ENCODE peak calls at places on chromosome 13, in nine cellular contexts. One of them, this sample, is unnamed.

GRCh38 chr13:111341886-111342285 is 21.4 kb downstream of the TEX29 start:
- DNase-seq in effector memory CD4-positive, alpha-beta T cell: no peak
- DNase-seq in heart left ventricle: no peak
- DNase-seq in tibial artery: no peak
- DNase-seq in A673: no peak
- DNase-seq in CD4-positive, alpha-beta memory T cell: no peak
- DNase-seq in heart right ventricle: no peak
- DNase-seq in right lobe of liver: no peak
- DNase-seq in GM23248: no peak
- DNase-seq in this sample: no peak

GRCh38 chr13:33204130-33204927 is 81.2 kb downstream of the STARD13 start:
- DNase-seq in GM23248: peak; percentile 94
- DNase-seq in tibial artery: peak; percentile 87
- DNase-seq in heart left ventricle: peak; percentile 87
- DNase-seq in right lobe of liver: no peak
- DNase-seq in CD4-positive, alpha-beta memory T cell: no peak
- DNase-seq in effector memory CD4-positive, alpha-beta T cell: no peak
- DNase-seq in heart right ventricle: peak; percentile 87
- DNase-seq in A673: peak; percentile 93
- DNase-seq in this sample: no peak

GRCh38 chr13:60431108-60431700 is 34.2 kb downstream of the TDRD3 start:
- DNase-seq in GM23248: peak; percentile 69
- DNase-seq in tibial artery: no peak
- DNase-seq in heart left ventricle: no peak
- DNase-seq in CD4-positive, alpha-beta memory T cell: peak; percentile 49
- DNase-seq in A673: peak; percentile 87
- DNase-seq in right lobe of liver: no peak
- DNase-seq in effector memory CD4-positive, alpha-beta T cell: no peak
- DNase-seq in heart right ventricle: no peak
- DNase-seq in this sample: no peak

GRCh38 chr13:24146961-24147569 is 13.5 kb upstream of the SPATA13 start:
- DNase-seq in GM23248: peak; percentile 12
- DNase-seq in CD4-positive, alpha-beta memory T cell: no peak
- DNase-seq in heart right ventricle: no peak
- DNase-seq in heart left ventricle: no peak
- DNase-seq in A673: no peak
- DNase-seq in effector memory CD4-positive, alpha-beta T cell: no peak
- DNase-seq in right lobe of liver: no peak
- DNase-seq in tibial artery: no peak
- DNase-seq in this sample: no peak

GRCh38 chr13:34034411-34034810 is 216.5 kb downstream of the RFC3 start:
- DNase-seq in heart right ventricle: no peak
- DNase-seq in right lobe of liver: no peak
- DNase-seq in A673: no peak
- DNase-seq in CD4-positive, alpha-beta memory T cell: no peak
- DNase-seq in effector memory CD4-positive, alpha-beta T cell: no peak
- DNase-seq in heart left ventricle: no peak
- DNase-seq in GM23248: peak; percentile 40
- DNase-seq in tibial artery: no peak
- DNase-seq in this sample: no peak

GRCh38 chr13:112680741-112681360 is 9.0 kb upstream of the ATP11A start:
- DNase-seq in heart left ventricle: no peak
- DNase-seq in A673: no peak
- DNase-seq in heart right ventricle: no peak
- DNase-seq in tibial artery: no peak
- DNase-seq in right lobe of liver: no peak
- DNase-seq in GM23248: no peak
- DNase-seq in effector memory CD4-positive, alpha-beta T cell: no peak
- DNase-seq in CD4-positive, alpha-beta memory T cell: no peak
- DNase-seq in this sample: no peak

GRCh38 chr13:112102243-112102642 is 35.3 kb downstream of the SOX1 start:
- DNase-seq in GM23248: peak; percentile 3
- DNase-seq in tibial artery: peak; percentile 11
- DNase-seq in effector memory CD4-positive, alpha-beta T cell: no peak
- DNase-seq in right lobe of liver: no peak
- DNase-seq in CD4-positive, alpha-beta memory T cell: no peak
- DNase-seq in heart left ventricle: no peak
- DNase-seq in heart right ventricle: no peak
- DNase-seq in A673: peak; percentile 81
- DNase-seq in this sample: no peak

GRCh38 chr13:21537105-21537504 is 66.9 kb downstream of the MICU2 start:
- DNase-seq in heart left ventricle: no peak
- DNase-seq in right lobe of liver: no peak
- DNase-seq in heart right ventricle: no peak
- DNase-seq in GM23248: peak; percentile 30
- DNase-seq in CD4-positive, alpha-beta memory T cell: no peak
- DNase-seq in effector memory CD4-positive, alpha-beta T cell: no peak
- DNase-seq in tibial artery: no peak
- DNase-seq in A673: no peak
- DNase-seq in this sample: no peak

GRCh38 chr13:109156181-109156935 is 526.9 kb downstream of the MYO16 start:
- DNase-seq in effector memory CD4-positive, alpha-beta T cell: no peak
- DNase-seq in heart left ventricle: no peak
- DNase-seq in heart right ventricle: peak; percentile 34
- DNase-seq in GM23248: peak; percentile 80
- DNase-seq in CD4-positive, alpha-beta memory T cell: no peak
- DNase-seq in right lobe of liver: no peak
- DNase-seq in A673: peak; percentile 38
- DNase-seq in tibial artery: peak; percentile 70
- DNase-seq in this sample: no peak

GRCh38 chr13:59490651-59491050 is 673.1 kb downstream of the DIAPH3 start:
- DNase-seq in heart left ventricle: no peak
- DNase-seq in tibial artery: no peak
- DNase-seq in effector memory CD4-positive, alpha-beta T cell: no peak
- DNase-seq in A673: no peak
- DNase-seq in GM23248: no peak
- DNase-seq in right lobe of liver: no peak
- DNase-seq in CD4-positive, alpha-beta memory T cell: no peak
- DNase-seq in heart right ventricle: no peak
- DNase-seq in this sample: no peak

DNA sequence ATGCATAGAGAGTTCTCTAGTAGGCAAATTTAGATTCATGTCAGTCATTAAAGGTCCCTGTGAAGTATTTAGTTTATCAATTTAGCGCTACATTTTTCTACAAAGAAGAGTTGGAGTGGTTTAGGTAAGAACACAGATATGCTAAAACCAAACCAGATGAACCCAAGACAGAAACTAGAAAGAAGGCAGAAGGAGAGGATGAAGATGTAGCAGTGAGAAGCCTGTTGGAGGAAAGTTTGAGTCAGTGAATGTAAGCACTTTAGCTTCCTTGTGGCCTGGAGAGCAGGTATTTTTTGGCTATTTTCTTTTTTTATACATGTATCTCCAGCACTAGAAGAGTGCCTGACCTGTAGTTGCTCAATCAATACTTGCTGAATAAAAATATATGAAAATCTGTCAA is 223.7 kb downstream of the KCNRG start:
- DNase-seq in effector memory CD4-positive, alpha-beta T cell: no peak
- DNase-seq in heart left ventricle: no peak
- DNase-seq in CD4-positive, alpha-beta memory T cell: no peak
- DNase-seq in GM23248: no peak
- DNase-seq in heart right ventricle: no peak
- DNase-seq in tibial artery: no peak
- DNase-seq in A673: no peak
- DNase-seq in right lobe of liver: no peak
- DNase-seq in this sample: no peak
- H3K4me1 ChIP-seq in effector memory CD4-positive, alpha-beta T cell: peaks cover 25% of the 10 kb centered on the region
- H3K4me1 ChIP-seq in heart left ventricle: no peaks in the 10 kb centered on the region
- H3K4me1 ChIP-seq in CD4-positive, alpha-beta memory T cell: peaks cover 39% of the 10 kb centered on the region
- H3K4me1 ChIP-seq in GM23248: no peaks in the 10 kb centered on the region
- H3K4me1 ChIP-seq in heart right ventricle: peaks cover 4% of the 10 kb centered on the region
- H3K4me1 ChIP-seq in tibial artery: no peaks in the 10 kb centered on the region
- H3K4me1 ChIP-seq in A673: no peaks in the 10 kb centered on the region
- H3K4me1 ChIP-seq in right lobe of liver: no peaks in the 10 kb centered on the region
- H3K4me1 ChIP-seq in this sample: no peaks in the 10 kb centered on the region

GRCh38 chr13:97257800-97258799 is 36.0 kb downstream of the MBNL2 start:
- DNase-seq in right lobe of liver: peak; percentile 77
- DNase-seq in effector memory CD4-positive, alpha-beta T cell: peak; percentile 7
- DNase-seq in CD4-positive, alpha-beta memory T cell: no peak
- DNase-seq in A673: peak; percentile 73
- DNase-seq in GM23248: peak; percentile 91
- DNase-seq in heart right ventricle: peak; percentile 73
- DNase-seq in tibial artery: peak; percentile 85
- DNase-seq in heart left ventricle: peak; percentile 64
- DNase-seq in this sample: no peak
- H3K27ac ChIP-seq in right lobe of liver: peak overlapping the region; percentile 91
- H3K27ac ChIP-seq in effector memory CD4-positive, alpha-beta T cell: peak overlapping the region; percentile 0
- H3K27ac ChIP-seq in CD4-positive, alpha-beta memory T cell: no peak overlapping the region
- H3K27ac ChIP-seq in A673: no peak overlapping the region
- H3K27ac ChIP-seq in GM23248: peak overlapping the region; percentile 98
- H3K27ac ChIP-seq in heart right ventricle: peak overlapping the region; percentile 79
- H3K27ac ChIP-seq in tibial artery: peak overlapping the region; percentile 68
- H3K27ac ChIP-seq in heart left ventricle: peak overlapping the region; percentile 77
- H3K27ac ChIP-seq in this sample: no peak overlapping the region

GRCh38 chr13:114154476-114154875 is 22.1 kb upstream of the RASA3 start:
- DNase-seq in effector memory CD4-positive, alpha-beta T cell: no peak
- DNase-seq in heart left ventricle: no peak
- DNase-seq in CD4-positive, alpha-beta memory T cell: no peak
- DNase-seq in GM23248: no peak
- DNase-seq in heart right ventricle: no peak
- DNase-seq in right lobe of liver: no peak
- DNase-seq in A673: no peak
- DNase-seq in tibial artery: peak; percentile 43
- DNase-seq in this sample: no peak
- H3K4me1 ChIP-seq in effector memory CD4-positive, alpha-beta T cell: peaks cover 58% of the 10 kb centered on the region
- H3K4me1 ChIP-seq in heart left ventricle: no peaks in the 10 kb centered on the region
- H3K4me1 ChIP-seq in CD4-positive, alpha-beta memory T cell: peaks cover 75% of the 10 kb centered on the region
- H3K4me1 ChIP-seq in GM23248: no peaks in the 10 kb centered on the region
- H3K4me1 ChIP-seq in heart right ventricle: no peaks in the 10 kb centered on the region
- H3K4me1 ChIP-seq in right lobe of liver: no peaks in the 10 kb centered on the region
- H3K4me1 ChIP-seq in A673: no peaks in the 10 kb centered on the region
- H3K4me1 ChIP-seq in tibial artery: no peaks in the 10 kb centered on the region
- H3K4me1 ChIP-seq in this sample: peaks cover 47% of the 10 kb centered on the region

DNA sequence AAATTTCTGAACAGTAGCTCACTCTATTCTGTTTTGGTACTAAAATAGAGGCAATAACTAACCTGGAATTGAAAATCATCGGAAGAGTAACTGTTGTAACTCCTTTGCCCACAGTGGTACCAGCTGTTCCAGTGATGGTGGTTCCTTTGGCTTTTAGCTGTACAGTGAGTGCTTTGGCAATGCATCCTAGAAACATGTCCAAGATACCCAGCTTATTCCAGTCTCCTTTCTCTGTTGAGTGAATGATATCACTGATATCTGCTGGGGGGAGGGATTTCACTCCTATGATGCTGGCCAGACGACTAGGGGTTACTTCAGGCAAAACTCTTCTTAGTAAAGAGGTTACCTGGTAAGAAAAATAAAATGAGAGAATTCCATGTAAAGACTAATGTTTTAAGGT is 40.6 kb upstream of the FBXL3 start:
- DNase-seq in CD4-positive, alpha-beta memory T cell: no peak
- DNase-seq in heart right ventricle: peak; percentile 8
- DNase-seq in GM23248: no peak
- DNase-seq in tibial artery: no peak
- DNase-seq in heart left ventricle: no peak
- DNase-seq in A673: no peak
- DNase-seq in effector memory CD4-positive, alpha-beta T cell: no peak
- DNase-seq in right lobe of liver: no peak
- DNase-seq in this sample: no peak
- H3K27ac ChIP-seq in CD4-positive, alpha-beta memory T cell: no peak overlapping the region
- H3K27ac ChIP-seq in heart right ventricle: no peak overlapping the region
- H3K27ac ChIP-seq in GM23248: no peak overlapping the region
- H3K27ac ChIP-seq in tibial artery: no peak overlapping the region
- H3K27ac ChIP-seq in heart left ventricle: no peak overlapping the region
- H3K27ac ChIP-seq in A673: no peak overlapping the region
- H3K27ac ChIP-seq in effector memory CD4-positive, alpha-beta T cell: no peak overlapping the region
- H3K27ac ChIP-seq in right lobe of liver: no peak overlapping the region
- H3K27ac ChIP-seq in this sample: no peak overlapping the region

DNA sequence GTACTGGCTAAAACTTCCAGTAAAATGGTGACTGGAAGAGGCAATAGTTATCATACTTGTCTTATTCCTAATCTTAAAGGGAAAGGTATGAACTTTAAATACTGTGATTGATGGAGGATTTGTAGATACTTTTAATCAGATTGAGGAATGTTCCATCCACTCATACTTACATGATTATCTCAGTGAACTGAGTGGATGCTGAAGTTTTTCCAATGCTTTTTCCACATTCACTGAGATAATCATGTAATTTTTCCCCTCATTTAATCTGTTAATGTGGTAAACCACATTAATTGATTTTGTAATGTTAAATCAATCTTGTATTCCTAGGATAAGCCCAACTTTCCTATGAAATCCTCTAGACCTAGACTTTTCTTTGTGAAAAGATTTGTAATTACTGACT is 17.2 kb upstream of the SCEL start:
- DNase-seq in right lobe of liver: no peak
- DNase-seq in heart left ventricle: no peak
- DNase-seq in GM23248: no peak
- DNase-seq in effector memory CD4-positive, alpha-beta T cell: no peak
- DNase-seq in heart right ventricle: no peak
- DNase-seq in CD4-positive, alpha-beta memory T cell: no peak
- DNase-seq in A673: no peak
- DNase-seq in tibial artery: no peak
- DNase-seq in this sample: no peak
- H3K4me1 ChIP-seq in right lobe of liver: no peaks in the 10 kb centered on the region
- H3K4me1 ChIP-seq in heart left ventricle: no peaks in the 10 kb centered on the region
- H3K4me1 ChIP-seq in GM23248: peaks cover 28% of the 10 kb centered on the region
- H3K4me1 ChIP-seq in effector memory CD4-positive, alpha-beta T cell: no peaks in the 10 kb centered on the region
- H3K4me1 ChIP-seq in heart right ventricle: no peaks in the 10 kb centered on the region
- H3K4me1 ChIP-seq in CD4-positive, alpha-beta memory T cell: no peaks in the 10 kb centered on the region
- H3K4me1 ChIP-seq in A673: peaks cover 54% of the 10 kb centered on the region
- H3K4me1 ChIP-seq in tibial artery: no peaks in the 10 kb centered on the region
- H3K4me1 ChIP-seq in this sample: peaks cover 11% of the 10 kb centered on the region